ENCODE peak calls at places on chromosomes 16 and 17, in ten cellular contexts. Q is activated CD8-positive, alpha-beta T cell treated with anti-CD3 and anti-CD28 coated beads for 36 hours; T is stromal cell of bone marrow; E is activated CD4-positive, alpha-beta T cell treated with anti-CD3 and anti-CD28 coated beads, Interleukin-2, amount 50 U/mL, for 4 hours; R is stimulated activated CD4-positive, alpha-beta T cell treated with anti-CD3 and anti-CD28 coated beads, Interleukin-1b, Interleukin-23, amount 100 ng/mL, for 1 hour; D is glutamatergic neuron; O is NCI-H146; Y is caudate nucleus; B is stimulated activated CD8-positive, alpha-beta memory T cell treated with anti-CD3 and anti-CD28 coated beads, Interleukin-15, amount 100 ng/mL, for 1 hour; H is effector memory CD4-positive, alpha-beta T cell. F is an unnamed sample.

GRCh38 chr17:73976676-73977521 is 226.6 kb upstream of the RPL38 start:
- DNase-seq in H (no peak), T (peak; percentile 6), D (no peak), Y (no peak), O (no peak), R (no peak), Q (no peak), E (no peak), B (no peak), F (no peak)

GRCh38 chr16:79192904-79193303 is 407.6 kb downstream of the MAF start:
- DNase-seq in R (no peak), O (no peak), E (no peak), Y (no peak), H (no peak), D (no peak), B (no peak), Q (no peak), T (no peak), F (no peak)

GRCh38 chr17:81349397-81350319 is 45.6 kb upstream of the BAHCC1 start:
- DNase-seq in H (no peak), Q (no peak), E (no peak), Y (no peak), R (no peak), D (peak; percentile 78), B (no peak), O (no peak), T (no peak), F (no peak)

GRCh38 chr16:87724490-87725291 is 41.1 kb downstream of the KLHDC4 start:
- DNase-seq in B (no peak), O (no peak), T (no peak), R (no peak), E (no peak), H (no peak), D (no peak), Y (no peak), Q (peak; percentile 11), F (no peak)

GRCh38 chr17:48588519-48588918 is 1.5 kb downstream of the HOXB3 start:
- DNase-seq in Q (no peak), Y (no peak), H (no peak), E (no peak), O (no peak), B (no peak), T (no peak), D (no peak), R (no peak), F (no peak)

GRCh38 chr16:84874004-84874435 is 54.2 kb downstream of the CRISPLD2 start:
- DNase-seq in E (no peak), Q (no peak), H (no peak), R (no peak), Y (no peak), T (no peak), O (no peak), B (no peak), D (no peak), F (no peak)

GRCh38 chr17:74164446-74165045 is 38.9 kb upstream of the RPL38 start:
- DNase-seq in B (no peak), Q (no peak), D (no peak), T (no peak), Y (no peak), O (no peak), R (no peak), E (no peak), H (no peak), F (no peak)

GRCh38 chr16:89575247-89576172 is at the start of gene CPNE7:
- DNase-seq in B (no peak), H (no peak), D (no peak), Q (no peak), T (no peak), R (no peak), O (peak; percentile 35), Y (no peak), E (no peak), F (no peak)

GRCh38 chr17:79670537-79671386 is 59.9 kb upstream of the RBFOX3 start:
- DNase-seq in Y (no peak), E (no peak), T (no peak), O (no peak), H (no peak), R (no peak), D (peak; percentile 74), B (no peak), Q (no peak), F (no peak)

GRCh38 chr17:55996826-55997225 is 156.4 kb upstream of the ANKFN1 start:
- DNase-seq in O (no peak), Q (no peak), R (no peak), H (no peak), Y (no peak), T (no peak), B (no peak), D (no peak), E (no peak), F (no peak)

GRCh38 chr17:68441064-68441770 is 16.1 kb downstream of the WIPI1 start:
- DNase-seq in E (no peak), H (no peak), T (no peak), O (no peak), Q (no peak), B (no peak), R (no peak), Y (no peak), D (no peak), F (no peak)

GRCh38 chr16:82580293-82580900 is 46.4 kb upstream of the CDH13 start:
- DNase-seq in O (no peak), B (no peak), E (no peak), T (no peak), H (no peak), D (no peak), Y (peak; percentile 8), Q (peak; percentile 3), R (no peak), F (no peak)